ENCODE peak calls at places on chromosome 17, in four cellular contexts. One of them, this sample, is unnamed.

GRCh38 chr17:31564883-31565297 is 173.4 kb downstream of the RAB11FIP4 start:
- DNase-seq in WTC11: peak
- DNase-seq in H1: no peak
- DNase-seq in GM23338: peak
- DNase-seq in this sample: no peak

GRCh38 chr17:628089-628488 is 86.5 kb downstream of the VPS53 start:
- DNase-seq in H1: no peak
- DNase-seq in GM23338: no peak
- DNase-seq in WTC11: no peak
- DNase-seq in this sample: no peak

GRCh38 chr17:63675607-63676539 is 24.1 kb downstream of the LIMD2 start:
- DNase-seq in H1: no peak
- DNase-seq in GM23338: peak
- DNase-seq in WTC11: no peak
- DNase-seq in this sample: peak

GRCh38 chr17:7019839-7020519 is 2.9 kb upstream of the BCL6B start:
- DNase-seq in GM23338: peak
- DNase-seq in H1: peak
- DNase-seq in WTC11: peak
- DNase-seq in this sample: peak

GRCh38 chr17:8918811-8919210 is 46.7 kb downstream of the PIK3R5 start:
- DNase-seq in WTC11: no peak
- DNase-seq in GM23338: no peak
- DNase-seq in H1: no peak
- DNase-seq in this sample: no peak

GRCh38 chr17:49191407-49191916 is 18.9 kb downstream of the GNGT2 start:
- DNase-seq in GM23338: no peak
- DNase-seq in WTC11: no peak
- DNase-seq in H1: no peak
- DNase-seq in this sample: no peak

GRCh38 chr17:17538417-17539391 is 42.5 kb upstream of the RASD1 start:
- DNase-seq in WTC11: no peak
- DNase-seq in H1: no peak
- DNase-seq in GM23338: no peak
- DNase-seq in this sample: peak

GRCh38 chr17:66949501-66949900 is 15.0 kb upstream of the CACNG4 start:
- DNase-seq in H1: no peak
- DNase-seq in GM23338: no peak
- DNase-seq in WTC11: no peak
- DNase-seq in this sample: no peak

GRCh38 chr17:75769536-75769935 is 4.5 kb upstream of the GALK1 start:
- DNase-seq in GM23338: no peak
- DNase-seq in H1: no peak
- DNase-seq in WTC11: no peak
- DNase-seq in this sample: no peak

GRCh38 chr17:41519501-41520224 is 973 bp upstream of the KRT15 start:
- DNase-seq in H1: no peak
- DNase-seq in WTC11: no peak
- DNase-seq in GM23338: no peak
- DNase-seq in this sample: peak

GRCh38 chr17:9324864-9325263 is 250.8 kb downstream of the STX8 start:
- DNase-seq in WTC11: no peak
- DNase-seq in GM23338: no peak
- DNase-seq in H1: no peak
- DNase-seq in this sample: no peak

GRCh38 chr17:83191388-83192160 is 112.2 kb downstream of the METRNL start:
- DNase-seq in H1: no peak
- DNase-seq in WTC11: peak
- DNase-seq in GM23338: no peak
- DNase-seq in this sample: no peak

GRCh38 chr17:61904094-61904710 is 23.6 kb downstream of the INTS2 start:
- DNase-seq in GM23338: no peak
- DNase-seq in H1: no peak
- DNase-seq in WTC11: no peak
- DNase-seq in this sample: no peak

GRCh38 chr17:2889256-2889655 is 93.0 kb downstream of the RAP1GAP2 start:
- DNase-seq in H1: no peak
- DNase-seq in GM23338: no peak
- DNase-seq in WTC11: no peak
- DNase-seq in this sample: no peak

GRCh38 chr17:83069931-83070374 is 9.5 kb upstream of the METRNL start:
- DNase-seq in WTC11: no peak
- DNase-seq in GM23338: no peak
- DNase-seq in H1: no peak
- DNase-seq in this sample: no peak

GRCh38 chr17:50363217-50364060 is 9.5 kb downstream of the MRPL27 start:
- DNase-seq in WTC11: peak
- DNase-seq in H1: peak
- DNase-seq in GM23338: peak
- DNase-seq in this sample: no peak

GRCh38 chr17:50845260-50846147 is 10.1 kb downstream of the WFIKKN2 start:
- DNase-seq in GM23338: no peak
- DNase-seq in H1: no peak
- DNase-seq in WTC11: no peak
- DNase-seq in this sample: no peak

GRCh38 chr17:69609495-69610315 is 195.2 kb downstream of the MAP2K6 start:
- DNase-seq in GM23338: peak
- DNase-seq in H1: no peak
- DNase-seq in WTC11: peak
- DNase-seq in this sample: peak

GRCh38 chr17:82328141-82328993 is 5.2 kb downstream of the SECTM1 start:
- DNase-seq in H1: no peak
- DNase-seq in WTC11: no peak
- DNase-seq in GM23338: no peak
- DNase-seq in this sample: no peak

GRCh38 chr17:73301359-73301758 is 10.4 kb downstream of the CDC42EP4 start:
- DNase-seq in GM23338: no peak
- DNase-seq in H1: no peak
- DNase-seq in WTC11: no peak
- DNase-seq in this sample: no peak

GRCh38 chr17:27083408-27084185 is 210.3 kb upstream of the WSB1 start:
- DNase-seq in H1: no peak
- DNase-seq in GM23338: no peak
- DNase-seq in WTC11: no peak
- DNase-seq in this sample: no peak

GRCh38 chr17:29613371-29613837 is 9.3 kb downstream of the CORO6 start:
- DNase-seq in H1: peak
- DNase-seq in WTC11: peak
- DNase-seq in GM23338: peak
- DNase-seq in this sample: no peak

GRCh38 chr17:15513058-15513858 is 45.8 kb upstream of the CDRT4 start:
- DNase-seq in WTC11: no peak
- DNase-seq in GM23338: no peak
- DNase-seq in H1: no peak
- DNase-seq in this sample: no peak

GRCh38 chr17:8397636-8398035 is at the start of gene RNF222:
- DNase-seq in H1: no peak
- DNase-seq in GM23338: no peak
- DNase-seq in WTC11: no peak
- DNase-seq in this sample: no peak

GRCh38 chr17:73639926-73640325 is 4.3 kb downstream of the SDK2 start:
- DNase-seq in H1: no peak
- DNase-seq in WTC11: no peak
- DNase-seq in GM23338: no peak
- DNase-seq in this sample: no peak

GRCh38 chr17:35679007-35679682 is 52.3 kb upstream of the RASL10B start:
- DNase-seq in GM23338: no peak
- DNase-seq in H1: no peak
- DNase-seq in WTC11: no peak
- DNase-seq in this sample: no peak

GRCh38 chr17:2369551-2370210 is 31.2 kb downstream of the MNT start:
- DNase-seq in WTC11: peak
- DNase-seq in GM23338: peak
- DNase-seq in H1: peak
- DNase-seq in this sample: peak

GRCh38 chr17:6480325-6480675 is 36.0 kb downstream of the PIMREG start:
- DNase-seq in H1: no peak
- DNase-seq in GM23338: peak
- DNase-seq in WTC11: no peak
- DNase-seq in this sample: no peak

DNA sequence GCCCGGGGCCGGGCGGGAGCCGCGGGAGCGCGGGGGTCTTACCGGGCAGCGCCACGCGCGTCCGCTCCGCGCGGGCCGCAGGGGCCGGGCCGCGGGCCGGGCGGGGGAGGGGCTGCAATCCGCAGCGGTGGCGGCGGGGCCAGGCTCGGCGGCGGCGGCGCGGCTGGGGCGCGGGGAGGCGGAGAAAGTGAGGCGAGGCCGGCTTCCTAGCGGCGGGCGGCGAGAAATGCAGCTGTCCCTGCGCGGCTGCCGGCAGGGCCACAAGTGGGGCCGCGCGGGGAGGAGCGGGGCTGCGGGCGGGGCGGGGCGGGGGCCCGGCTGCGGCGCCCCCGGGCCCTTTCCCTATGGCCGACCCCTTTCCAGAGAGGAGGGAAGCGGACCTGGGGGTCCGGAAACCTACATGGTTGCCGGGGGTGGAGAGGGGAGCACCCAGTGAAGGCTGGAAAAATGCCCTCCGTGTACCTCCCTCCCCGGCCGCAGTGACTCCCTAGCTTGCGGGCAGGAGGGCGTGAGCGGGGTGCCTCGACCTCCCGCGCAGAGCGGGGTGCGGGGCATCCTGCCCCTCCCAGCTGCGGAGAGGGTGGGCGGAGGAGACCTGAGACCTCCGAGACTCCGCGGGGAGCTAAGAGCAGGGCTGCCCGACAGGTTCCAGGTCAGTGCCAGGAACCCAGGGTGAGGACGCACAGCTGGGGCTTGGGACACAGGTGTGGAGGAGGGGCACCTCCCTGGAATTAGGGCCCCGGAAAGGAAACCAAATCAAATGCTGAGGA is at the start of gene CUEDC1:
- DNase-seq in H1: peak
- DNase-seq in GM23338: peak
- DNase-seq in WTC11: peak
- DNase-seq in this sample: peak
- TF ChIP-seq CREB1 in H1: no peak
- TF ChIP-seq CREB1 in GM23338: no peak
- TF ChIP-seq CREB1 in WTC11: no peak
- TF ChIP-seq CREB1 in this sample: no peak

DNA sequence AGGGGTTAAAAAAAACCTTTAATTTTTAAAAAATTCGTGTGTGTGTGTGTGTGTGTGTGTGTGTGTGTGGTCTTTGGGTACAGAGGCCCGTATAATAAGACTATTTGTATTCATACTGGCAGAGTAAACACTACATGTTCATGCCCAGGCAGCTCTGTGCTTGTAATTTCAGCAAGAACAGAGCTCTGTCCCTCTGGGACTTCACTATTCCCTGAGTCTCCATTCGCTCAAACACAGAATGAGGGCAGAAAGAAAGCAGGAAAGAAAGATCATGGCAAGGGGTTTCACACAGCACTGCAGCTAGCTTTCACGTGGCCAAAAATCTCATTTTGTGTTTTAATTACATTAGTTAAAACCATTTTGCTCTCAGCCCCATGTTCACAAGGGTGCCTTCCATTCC is 198.6 kb upstream of the C17orf78 start:
- DNase-seq in GM23338: no peak
- DNase-seq in WTC11: no peak
- DNase-seq in H1: no peak
- DNase-seq in this sample: no peak
- TF ChIP-seq CREB1 in GM23338: no peak
- TF ChIP-seq CREB1 in WTC11: no peak
- TF ChIP-seq CREB1 in H1: no peak
- TF ChIP-seq CREB1 in this sample: no peak

GRCh38 chr17:70906808-70907207 is 737.5 kb downstream of the KCNJ2 start:
- DNase-seq in GM23338: peak
- DNase-seq in WTC11: no peak
- DNase-seq in H1: no peak
- DNase-seq in this sample: no peak
- TF ChIP-seq CREB1 in GM23338: no peak
- TF ChIP-seq CREB1 in WTC11: no peak
- TF ChIP-seq CREB1 in H1: no peak
- TF ChIP-seq CREB1 in this sample: no peak

DNA sequence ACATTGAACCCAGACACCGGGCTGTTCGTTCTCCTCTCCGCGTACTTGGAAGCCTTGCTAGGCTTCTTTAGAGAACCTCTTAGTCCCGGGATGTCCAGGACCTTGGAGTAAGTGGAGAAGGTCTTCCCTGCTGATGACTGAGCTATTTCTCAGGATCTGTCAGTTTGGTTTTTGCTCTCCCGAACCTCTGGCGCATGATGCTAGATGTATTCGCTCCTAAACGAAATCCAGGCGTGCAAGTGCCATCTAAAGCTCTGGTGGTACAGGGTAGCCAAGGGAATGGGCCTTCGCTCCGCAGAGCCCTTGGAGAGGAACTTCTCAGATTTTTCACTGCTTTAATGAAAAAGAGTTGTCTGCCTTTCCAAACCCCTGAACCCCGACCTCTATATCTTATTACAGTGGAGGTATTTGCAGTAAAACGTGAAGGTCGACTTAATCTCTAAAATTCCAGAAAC is 544 bp downstream of the VMP1 start:
- DNase-seq in GM23338: peak
- DNase-seq in H1: no peak
- DNase-seq in WTC11: no peak
- DNase-seq in this sample: no peak
- TF ChIP-seq CREB1 in GM23338: no peak
- TF ChIP-seq CREB1 in H1: no peak
- TF ChIP-seq CREB1 in WTC11: no peak
- TF ChIP-seq CREB1 in this sample: no peak

GRCh38 chr17:78736526-78737079 is 45.5 kb downstream of the CYTH1 start:
- DNase-seq in WTC11: peak
- DNase-seq in GM23338: peak
- DNase-seq in H1: no peak
- DNase-seq in this sample: peak
- TF ChIP-seq CREB1 in WTC11: no peak
- TF ChIP-seq CREB1 in GM23338: no peak
- TF ChIP-seq CREB1 in H1: no peak
- TF ChIP-seq CREB1 in this sample: peak

GRCh38 chr17:47607481-47607880 is 42.2 kb upstream of the KPNB1 start:
- DNase-seq in H1: no peak
- DNase-seq in GM23338: no peak
- DNase-seq in WTC11: no peak
- DNase-seq in this sample: no peak

GRCh38 chr17:47615766-47616424 is 33.8 kb upstream of the KPNB1 start:
- DNase-seq in H1: no peak
- DNase-seq in GM23338: peak
- DNase-seq in WTC11: no peak
- DNase-seq in this sample: peak

GRCh38 chr17:47611372-47612350 is 38.1 kb upstream of the KPNB1 start:
- DNase-seq in H1: no peak
- DNase-seq in GM23338: no peak
- DNase-seq in WTC11: no peak
- DNase-seq in this sample: no peak
- TF ChIP-seq CREB1 in H1: no peak
- TF ChIP-seq CREB1 in GM23338: no peak
- TF ChIP-seq CREB1 in WTC11: no peak
- TF ChIP-seq CREB1 in this sample: no peak